ENCODE peak calls at places on chromosomes 12 and 14, in six cellular contexts. X is KG1; Z is NCI-H446; T is stimulated activated CD4-positive, alpha-beta T cell treated with anti-CD3 and anti-CD28 coated beads, Interleukin-4, amount 100 ng/mL, for 48 hours; H is omental fat pad; N is hepatic stellate cell. U is an unnamed sample.

GRCh38 chr14:55097894-55098560 is 31.0 kb upstream of the LGALS3 start:
- DNase-seq in X (no peak), Z (no peak), T (peak; percentile 28), H (no peak), N (no peak), U (no peak)

GRCh38 chr14:52871606-52872005 is 79.2 kb downstream of the FERMT2 start:
- DNase-seq in X (no peak), Z (no peak), T (no peak), H (no peak), N (no peak), U (no peak)

GRCh38 chr14:49622022-49622607 is 1.5 kb downstream of the MGAT2 start:
- DNase-seq in X (no peak), Z (no peak), T (no peak), H (no peak), N (no peak), U (no peak)

GRCh38 chr12:94649349-94650142 is 811 bp downstream of the TMCC3 start:
- DNase-seq in X (no peak), Z (no peak), T (no peak), H (no peak), N (peak; percentile 19), U (peak; percentile 25)

GRCh38 chr14:75847584-75847983 is 134.2 kb downstream of the TGFB3 start:
- DNase-seq in X (no peak), Z (no peak), T (no peak), H (no peak), N (no peak), U (no peak)

GRCh38 chr14:56216631-56217379 is 98.6 kb downstream of the PELI2 start:
- DNase-seq in X (no peak), Z (no peak), T (no peak), H (peak; percentile 39), N (no peak), U (peak; percentile 78)

GRCh38 chr12:101908395-101908794 is 31.0 kb downstream of the DRAM1 start:
- DNase-seq in X (no peak), Z (no peak), T (no peak), H (no peak), N (no peak), U (no peak)

GRCh38 chr12:93274937-93275336 is 102.8 kb upstream of the NUDT4 start:
- DNase-seq in X (no peak), Z (no peak), T (no peak), H (no peak), N (no peak), U (no peak)

GRCh38 chr12:54602661-54603060 is 14.2 kb upstream of the PPP1R1A start:
- DNase-seq in X (no peak), Z (no peak), T (no peak), H (no peak), N (no peak), U (no peak)

GRCh38 chr14:31229638-31230229 is 22.1 kb upstream of the HECTD1 start:
- DNase-seq in X (no peak), Z (no peak), T (no peak), H (peak; percentile 34), N (peak; percentile 84), U (peak; percentile 95)